ENCODE peak calls at places on chromosomes 12 and 14, in nine cellular contexts. I is ureter; O is EL; V is fibroblast of the aortic adventitia; Q is T-helper 1 cell; A is NCI-H2029; U is suprapubic skin; F is EH; R is stimulated activated CD4-positive, alpha-beta T cell treated with anti-CD3 and anti-CD28 coated beads, TNF-alpha, amount 100 ng/mL, for 1 hour. T is an unnamed sample.

GRCh38 chr14:86574778-86575129 is 1044.8 kb downstream of the FLRT2 start:
- DNase-seq in I (no peak), O (no peak), V (no peak), Q (no peak), A (no peak), U (no peak), F (no peak), R (no peak), T (peak)

GRCh38 chr12:130552483-130552996 is 163.6 kb downstream of the RIMBP2 start:
- DNase-seq in I (no peak), O (no peak), V (no peak), Q (no peak), A (no peak), U (no peak), F (no peak), R (no peak), T (no peak)

GRCh38 chr14:105142651-105143450 is 25.7 kb downstream of the JAG2 start:
- DNase-seq in I (no peak), O (no peak), V (no peak), Q (no peak), A (no peak), U (peak), F (no peak), R (no peak), T (no peak)

GRCh38 chr12:124567035-124567672 is at the start of gene NCOR2:
- DNase-seq in I (no peak), O (peak), V (no peak), Q (peak), A (no peak), U (peak), F (no peak), R (peak), T (no peak)

GRCh38 chr12:121804417-121805111 is 755 bp downstream of the SETD1B start:
- DNase-seq in I (peak), O (peak), V (no peak), Q (peak), A (no peak), U (peak), F (peak), R (no peak), T (peak)

GRCh38 chr14:61638595-61639391 is 56.5 kb upstream of the HIF1A start:
- DNase-seq in I (no peak), O (no peak), V (no peak), Q (no peak), A (no peak), U (no peak), F (no peak), R (no peak), T (no peak)

GRCh38 chr14:104680806-104681688 is 8.4 kb upstream of the INF2 start:
- DNase-seq in I (peak), O (peak), V (peak), Q (no peak), A (no peak), U (peak), F (peak), R (no peak), T (peak)

GRCh38 chr12:125068391-125068790 is 3.2 kb downstream of the AACS start:
- DNase-seq in I (no peak), O (no peak), V (no peak), Q (no peak), A (no peak), U (no peak), F (no peak), R (no peak), T (no peak)

GRCh38 chr14:101888182-101888581 is 76.2 kb upstream of the DYNC1H1 start:
- DNase-seq in I (peak), O (no peak), V (no peak), Q (no peak), A (no peak), U (no peak), F (no peak), R (no peak), T (no peak)

GRCh38 chr12:106033161-106033675 is 105.5 kb downstream of the NUAK1 start:
- DNase-seq in I (no peak), O (no peak), V (no peak), Q (no peak), A (no peak), U (no peak), F (peak), R (no peak), T (peak)

GRCh38 chr14:64035143-64035542 is 182.3 kb downstream of the SYNE2 start:
- DNase-seq in I (no peak), O (peak), V (peak), Q (no peak), A (no peak), U (no peak), F (peak), R (no peak), T (peak)

GRCh38 chr14:95488376-95489162 is 27.9 kb downstream of the SYNE3 start:
- DNase-seq in I (no peak), O (no peak), V (peak), Q (no peak), A (no peak), U (no peak), F (peak), R (no peak), T (no peak)

GRCh38 chr12:130796985-130797686 is 41.9 kb downstream of the STX2 start:
- DNase-seq in I (no peak), O (no peak), V (no peak), Q (no peak), A (no peak), U (no peak), F (no peak), R (no peak), T (no peak)

GRCh38 chr14:58830121-58830520 is 192.4 kb downstream of the DACT1 start:
- DNase-seq in I (no peak), O (no peak), V (no peak), Q (no peak), A (no peak), U (no peak), F (no peak), R (no peak), T (no peak)

GRCh38 chr14:77139540-77140342 is 1.9 kb downstream of the ZDHHC22 start:
- DNase-seq in I (no peak), O (peak), V (no peak), Q (no peak), A (no peak), U (no peak), F (peak), R (no peak), T (peak)

GRCh38 chr12:111842556-111843396 is 748 bp downstream of the MAPKAPK5 start:
- DNase-seq in I (no peak), O (peak), V (peak), Q (no peak), A (no peak), U (peak), F (peak), R (no peak), T (peak)

GRCh38 chr12:122350444-122350843 is 72.0 kb downstream of the CLIP1 start:
- DNase-seq in I (no peak), O (no peak), V (peak), Q (no peak), A (no peak), U (no peak), F (peak), R (no peak), T (no peak)

GRCh38 chr14:80906946-80907345 is 34.6 kb downstream of the CEP128 start:
- DNase-seq in I (no peak), O (no peak), V (peak), Q (no peak), A (no peak), U (no peak), F (peak), R (no peak), T (no peak)

GRCh38 chr12:14896477-14897184 is 11.0 kb upstream of the MGP start:
- DNase-seq in I (no peak), O (no peak), V (peak), Q (no peak), A (no peak), U (no peak), F (peak), R (no peak), T (peak)

GRCh38 chr12:81588609-81589008 is 170.5 kb downstream of the PPFIA2 start:
- DNase-seq in I (no peak), O (no peak), V (no peak), Q (no peak), A (no peak), U (no peak), F (no peak), R (no peak), T (no peak)

GRCh38 chr14:20494935-20495766 is 10.2 kb upstream of the RNASE10 start:
- DNase-seq in I (no peak), O (peak), V (peak), Q (no peak), A (no peak), U (no peak), F (peak), R (no peak), T (no peak)

GRCh38 chr14:57502581-57503254 is 9.1 kb upstream of the CCDC198 start:
- DNase-seq in I (peak), O (no peak), V (peak), Q (no peak), A (no peak), U (no peak), F (peak), R (no peak), T (no peak)

GRCh38 chr12:111638576-111638975 is 39.5 kb upstream of the ATXN2 start:
- DNase-seq in I (no peak), O (no peak), V (peak), Q (no peak), A (no peak), U (no peak), F (peak), R (no peak), T (no peak)

GRCh38 chr14:89855961-89856360 is 98.6 kb downstream of the EFCAB11 start:
- DNase-seq in I (no peak), O (peak), V (peak), Q (no peak), A (no peak), U (no peak), F (peak), R (no peak), T (peak)

GRCh38 chr12:123483602-123484273 is 25.8 kb downstream of the SNRNP35 start:
- DNase-seq in I (no peak), O (no peak), V (no peak), Q (no peak), A (no peak), U (no peak), F (no peak), R (no peak), T (no peak)

GRCh38 chr12:81809829-81810595 is 50.9 kb upstream of the PPFIA2 start:
- DNase-seq in I (no peak), O (no peak), V (peak), Q (no peak), A (no peak), U (no peak), F (no peak), R (no peak), T (peak)

GRCh38 chr12:53076461-53076860 is 2.7 kb downstream of the SPRYD3 start:
- DNase-seq in I (no peak), O (no peak), V (no peak), Q (no peak), A (no peak), U (no peak), F (no peak), R (no peak), T (no peak)

GRCh38 chr12:2168808-2169207 is 116.0 kb downstream of the CACNA1C start:
- DNase-seq in I (no peak), O (peak), V (no peak), Q (no peak), A (no peak), U (no peak), F (peak), R (no peak), T (peak)

GRCh38 chr14:91341331-91342242 is 76.0 kb downstream of the CCDC88C start:
- DNase-seq in I (no peak), O (no peak), V (no peak), Q (no peak), A (no peak), U (no peak), F (no peak), R (no peak), T (no peak)

GRCh38 chr14:100677925-100678765 is 48.5 kb upstream of the DLK1 start:
- DNase-seq in I (peak), O (peak), V (peak), Q (no peak), A (no peak), U (no peak), F (peak), R (no peak), T (peak)

T was measured in mesenchymal stem cell.